ENCODE peak calls at places on chromosomes 7 and 10, in eight cellular contexts. V is HCEC 1CT; F is activated T-cell treated with anti-CD3 and anti-CD28 coated beads, Interleukin-2, amount 50 U/mL, for 1 hour; M is stromal cell of bone marrow; C is A172; D is activated CD4-positive, alpha-beta T cell treated with anti-CD3 and anti-CD28 coated beads, Interleukin-2, amount 10 ng/mL, durations not matched to agents 7 days and 5 days; A is left ventricle myocardium superior; K is CD4-positive, alpha-beta memory T cell. G is an unnamed sample.

GRCh38 chr7:121313793-121314676 is 14.8 kb upstream of the WNT16 start:
- DNase-seq in V (peak), F (no peak), M (peak), C (peak), D (no peak), A (no peak), K (no peak), G (peak)

GRCh38 chr10:13684813-13685511 is 98.2 kb downstream of the PRPF18 start:
- DNase-seq in V (no peak), F (no peak), M (peak), C (no peak), D (no peak), A (no peak), K (no peak), G (no peak)

GRCh38 chr10:132678436-132679216 is 107.3 kb downstream of the NKX6-2 start:
- DNase-seq in V (no peak), F (no peak), M (no peak), C (no peak), D (no peak), A (no peak), K (no peak), G (no peak)

GRCh38 chr10:56622335-56622973 is 261.4 kb upstream of the ZWINT start:
- DNase-seq in V (no peak), F (no peak), M (no peak), C (peak), D (no peak), A (no peak), K (no peak), G (no peak)

GRCh38 chr7:78768859-78769258 is 684.6 kb downstream of the MAGI2 start:
- DNase-seq in V (no peak), F (no peak), M (no peak), C (no peak), D (no peak), A (no peak), K (no peak), G (no peak)

GRCh38 chr7:33926535-33926934 is 21.2 kb downstream of the BMPER start:
- DNase-seq in V (peak), F (no peak), M (peak), C (peak), D (no peak), A (no peak), K (no peak), G (no peak)

GRCh38 chr7:158164101-158165095 is 423.2 kb downstream of the PTPRN2 start:
- DNase-seq in V (no peak), F (no peak), M (no peak), C (no peak), D (no peak), A (no peak), K (no peak), G (no peak)

GRCh38 chr10:76209135-76209534 is 777.7 kb downstream of the LRMDA start:
- DNase-seq in V (peak), F (no peak), M (peak), C (peak), D (no peak), A (no peak), K (no peak), G (no peak)

GRCh38 chr7:108196004-108196403 is 65.8 kb upstream of the LAMB4 start:
- DNase-seq in V (peak), F (no peak), M (no peak), C (no peak), D (no peak), A (no peak), K (no peak), G (peak)

GRCh38 chr10:118310822-118311221 is 31.3 kb downstream of the FAM204A start:
- DNase-seq in V (peak), F (no peak), M (peak), C (no peak), D (no peak), A (no peak), K (no peak), G (no peak)

GRCh38 chr10:28279878-28280277 is 23.0 kb downstream of the MPP7 start:
- DNase-seq in V (no peak), F (no peak), M (no peak), C (no peak), D (no peak), A (no peak), K (no peak), G (no peak)

GRCh38 chr10:125120046-125120710 is 40.2 kb downstream of the CTBP2 start:
- DNase-seq in V (peak), F (no peak), M (no peak), C (no peak), D (no peak), A (no peak), K (no peak), G (no peak)

GRCh38 chr10:98186681-98187080 is 52.2 kb downstream of the R3HCC1L start:
- DNase-seq in V (peak), F (no peak), M (no peak), C (no peak), D (no peak), A (no peak), K (no peak), G (no peak)

GRCh38 chr10:100341953-100342626 is 4.9 kb upstream of the SCD start:
- DNase-seq in V (peak), F (peak), M (peak), C (peak), D (peak), A (peak), K (peak), G (peak)

GRCh38 chr7:74525881-74526280 is 72.2 kb downstream of the GTF2IRD1 start:
- DNase-seq in V (no peak), F (no peak), M (no peak), C (no peak), D (no peak), A (no peak), K (no peak), G (no peak)

GRCh38 chr10:79243211-79244067 is 103.8 kb upstream of the PPIF start:
- DNase-seq in V (peak), F (peak), M (no peak), C (no peak), D (peak), A (peak), K (peak), G (no peak)

GRCh38 chr7:39248041-39248692 is 270.5 kb downstream of the POU6F2 start:
- DNase-seq in V (no peak), F (no peak), M (no peak), C (peak), D (no peak), A (no peak), K (no peak), G (no peak)

GRCh38 chr7:90595801-90596683 is at the start of gene CDK14:
- DNase-seq in V (peak), F (no peak), M (peak), C (peak), D (peak), A (peak), K (no peak), G (no peak)

GRCh38 chr7:139753079-139753692 is 24.6 kb downstream of the HIPK2 start:
- DNase-seq in V (no peak), F (no peak), M (no peak), C (no peak), D (no peak), A (no peak), K (no peak), G (no peak)

GRCh38 chr10:14652067-14652466 is 122.6 kb downstream of the FAM107B start:
- DNase-seq in V (no peak), F (no peak), M (no peak), C (no peak), D (no peak), A (no peak), K (no peak), G (no peak)

GRCh38 chr10:72796538-72796937 is 97.0 kb upstream of the OIT3 start:
- DNase-seq in V (no peak), F (no peak), M (no peak), C (no peak), D (no peak), A (no peak), K (no peak), G (no peak)

GRCh38 chr10:70378122-70378521 is 4.3 kb downstream of the LRRC20 start:
- DNase-seq in V (peak), F (no peak), M (peak), C (peak), D (no peak), A (no peak), K (no peak), G (peak)

GRCh38 chr10:110311357-110311949 is 6.7 kb upstream of the SMNDC1 start:
- DNase-seq in V (peak), F (peak), M (peak), C (peak), D (peak), A (peak), K (peak), G (no peak)

GRCh38 chr10:47364911-47365310 is 16.7 kb downstream of the RBP3 start:
- DNase-seq in V (no peak), F (no peak), M (no peak), C (no peak), D (no peak), A (no peak), K (no peak), G (no peak)

GRCh38 chr10:44102726-44103255 is 282.1 kb downstream of the CXCL12 start:
- DNase-seq in V (no peak), F (no peak), M (no peak), C (peak), D (no peak), A (no peak), K (no peak), G (no peak)

GRCh38 chr10:75342397-75342796 is 59.2 kb downstream of the ZNF503 start:
- DNase-seq in V (no peak), F (no peak), M (no peak), C (no peak), D (no peak), A (no peak), K (no peak), G (no peak)

GRCh38 chr10:77526861-77527617 is 110.6 kb downstream of the KCNMA1 start:
- DNase-seq in V (no peak), F (no peak), M (no peak), C (no peak), D (no peak), A (no peak), K (no peak), G (no peak)

GRCh38 chr10:31770307-31770902 is 158.2 kb downstream of the ARHGAP12 start:
- DNase-seq in V (peak), F (peak), M (no peak), C (no peak), D (peak), A (peak), K (peak), G (no peak)

GRCh38 chr7:781228-781864 is 50.9 kb upstream of the SUN1 start:
- DNase-seq in V (no peak), F (no peak), M (no peak), C (no peak), D (no peak), A (no peak), K (no peak), G (no peak)

GRCh38 chr7:148289630-148290029 is 300.9 kb upstream of the C7orf33 start:
- DNase-seq in V (no peak), F (no peak), M (no peak), C (no peak), D (no peak), A (no peak), K (no peak), G (no peak)

GRCh38 chr10:59724098-59724938 is 14.7 kb upstream of the SLC16A9 start:
- DNase-seq in V (no peak), F (no peak), M (no peak), C (no peak), D (no peak), A (no peak), K (no peak), G (no peak)

GRCh38 chr10:93072713-93073538 is 767 bp upstream of the CYP26A1 start:
- DNase-seq in V (no peak), F (no peak), M (no peak), C (no peak), D (no peak), A (no peak), K (no peak), G (no peak)

GRCh38 chr10:1309969-1310789 is 254.0 kb downstream of the WDR37 start:
- DNase-seq in V (no peak), F (no peak), M (no peak), C (no peak), D (no peak), A (no peak), K (no peak), G (no peak)

GRCh38 chr10:124092270-124093075 is 925 bp downstream of the CHST15 start:
- DNase-seq in V (no peak), F (peak), M (no peak), C (no peak), D (no peak), A (peak), K (peak), G (no peak)

GRCh38 chr7:134623193-134623592 is 23.5 kb upstream of the BPGM start:
- DNase-seq in V (no peak), F (no peak), M (no peak), C (no peak), D (no peak), A (no peak), K (no peak), G (no peak)

GRCh38 chr10:49679480-49679893 is at the start of gene C10orf53:
- DNase-seq in V (no peak), F (no peak), M (peak), C (no peak), D (peak), A (peak), K (no peak), G (no peak)

G was measured in skeletal muscle cell.